ENCODE peak calls at places on chromosome 21, in seven cellular contexts. C is activated B cell treated with CpG ODN at 0.5 μM for 24 hours, W is heart right ventricle, D is psoas muscle, P is upper lobe of right lung, T is right cardiac atrium, N is IMR-90. O is an unnamed sample.
A peak's percentile ranks its signal among the peaks of the same experiment; 100 is the strongest.

GRCh38 chr21:42746240-42746592 is 92.8 kb downstream of the PDE9A start:
- ATAC-seq in C (no peak), W (peak; percentile 51), D (no peak), P (no peak), T (no peak), N (no peak), O (no peak)

GRCh38 chr21:33265664-33266049 is 510 bp upstream of the IL10RB start:
- ATAC-seq in C (peak; percentile 72), W (peak; percentile 50), D (peak; percentile 61), P (peak; percentile 77), T (peak; percentile 57), N (no peak), O (peak; percentile 55)

GRCh38 chr21:29295066-29295650 is 3.6 kb upstream of the BACH1 start:
- ATAC-seq in C (no peak), W (no peak), D (no peak), P (no peak), T (no peak), N (no peak), O (no peak)

GRCh38 chr21:37845535-37845934 is 70.7 kb downstream of the KCNJ6 start:
- ATAC-seq in C (no peak), W (no peak), D (no peak), P (peak; percentile 60), T (no peak), N (no peak), O (no peak)

GRCh38 chr21:34934350-34934749 is 114.8 kb downstream of the RUNX1 start:
- ATAC-seq in C (no peak), W (no peak), D (no peak), P (no peak), T (no peak), N (no peak), O (no peak)

GRCh38 chr21:44613386-44614155 is 1.7 kb downstream of the KRTAP10-8 start:
- ATAC-seq in C (no peak), W (no peak), D (no peak), P (no peak), T (no peak), N (no peak), O (peak; percentile 14)

GRCh38 chr21:44709426-44710293 is 1.7 kb downstream of the TSPEAR start:
- ATAC-seq in C (no peak), W (peak; percentile 51), D (no peak), P (peak; percentile 53), T (peak; percentile 45), N (peak; percentile 46), O (peak; percentile 34)

GRCh38 chr21:42373181-42373907 is 7.0 kb upstream of the TFF1 start:
- ATAC-seq in C (no peak), W (no peak), D (no peak), P (no peak), T (no peak), N (no peak), O (no peak)

GRCh38 chr21:45416619-45417018 is 11.7 kb downstream of the COL18A1 start:
- ATAC-seq in C (no peak), W (no peak), D (no peak), P (no peak), T (no peak), N (no peak), O (no peak)

GRCh38 chr21:37045139-37045538 is 27.7 kb downstream of the PIGP start:
- ATAC-seq in C (no peak), W (no peak), D (no peak), P (no peak), T (no peak), N (no peak), O (no peak)

GRCh38 chr21:29072873-29073221 is 601 bp downstream of the CCT8 start:
- ATAC-seq in C (no peak), W (no peak), D (no peak), P (no peak), T (peak; percentile 1), N (no peak), O (no peak)

GRCh38 chr21:46131721-46132651 is 23.4 kb downstream of the FTCD start:
- ATAC-seq in C (no peak), W (peak; percentile 1), D (peak; percentile 16), P (peak; percentile 3), T (peak; percentile 8), N (peak; percentile 4), O (no peak)

GRCh38 chr21:24870633-24871032 is 736.6 kb downstream of the MRPL39 start:
- ATAC-seq in C (no peak), W (no peak), D (no peak), P (no peak), T (no peak), N (no peak), O (no peak)

GRCh38 chr21:32298658-32299081 is at the start of gene MRAP:
- ATAC-seq in C (no peak), W (peak; percentile 60), D (no peak), P (no peak), T (peak; percentile 82), N (no peak), O (no peak)

GRCh38 chr21:42019101-42019605 is 9.0 kb upstream of the ZBTB21 start:
- ATAC-seq in C (no peak), W (no peak), D (no peak), P (no peak), T (no peak), N (no peak), O (peak; percentile 82)

GRCh38 chr21:37245151-37245550 is 22.0 kb downstream of the VPS26C start:
- ATAC-seq in C (no peak), W (no peak), D (no peak), P (peak; percentile 71), T (no peak), N (no peak), O (no peak)

GRCh38 chr21:25977068-25977611 is 193.4 kb downstream of the APP start:
- ATAC-seq in C (no peak), W (no peak), D (no peak), P (peak; percentile 47), T (no peak), N (no peak), O (no peak)